ENCODE peak calls at places on chromosome 20, in five cellular contexts. D is GOT3; T is myocyte; L is activated T-helper 1 cell treated with anti-CD3 and anti-CD28 coated beads, Interleukin-2, amount 50 U/mL, for 16 hours; X is ACHN. M is an unnamed sample.

GRCh38 chr20:25042531-25043498 is 15.1 kb downstream of the ACSS1 start:
- DNase-seq in D (no peak), T (no peak), L (no peak), X (no peak), M (no peak)

GRCh38 chr20:5220334-5221077 is 93.7 kb downstream of the CDS2 start:
- DNase-seq in D (no peak), T (no peak), L (no peak), X (no peak), M (no peak)

GRCh38 chr20:57388953-57389694 is 2.1 kb upstream of the RBM38 start:
- DNase-seq in D (no peak), T (peak), L (peak), X (peak), M (no peak)

GRCh38 chr20:48710341-48711043 is 117.3 kb downstream of the PREX1 start:
- DNase-seq in D (no peak), T (no peak), L (no peak), X (no peak), M (no peak)

GRCh38 chr20:32536861-32537656 is 48.1 kb downstream of the NOL4L start:
- DNase-seq in D (no peak), T (no peak), L (peak), X (no peak), M (no peak)

GRCh38 chr20:9981834-9982233 is 53.0 kb upstream of the ANKEF1 start:
- DNase-seq in D (no peak), T (no peak), L (no peak), X (no peak), M (peak)

GRCh38 chr20:44125332-44126127 is 61.5 kb downstream of the JPH2 start:
- DNase-seq in D (no peak), T (no peak), L (no peak), X (no peak), M (no peak)

GRCh38 chr20:58374906-58375760 is 13.9 kb upstream of the VAPB start:
- DNase-seq in D (no peak), T (no peak), L (no peak), X (no peak), M (no peak)

GRCh38 chr20:50680106-50680960 is 11.0 kb downstream of the RIPOR3 start:
- DNase-seq in D (no peak), T (no peak), L (no peak), X (peak), M (no peak)

GRCh38 chr20:5947276-5947675 is 3.1 kb downstream of the TRMT6 start:
- DNase-seq in D (no peak), T (no peak), L (no peak), X (no peak), M (no peak)

GRCh38 chr20:10619427-10619826 is 54.4 kb downstream of the JAG1 start:
- DNase-seq in D (no peak), T (peak), L (no peak), X (no peak), M (no peak)

GRCh38 chr20:62370807-62371587 is 3.9 kb upstream of the LAMA5 start:
- DNase-seq in D (no peak), T (no peak), L (no peak), X (no peak), M (no peak)

GRCh38 chr20:3914446-3914845 is 25.3 kb downstream of the PANK2 start:
- DNase-seq in D (no peak), T (no peak), L (no peak), X (no peak), M (no peak)

GRCh38 chr20:14785065-14785743 is 447.8 kb upstream of the FLRT3 start:
- DNase-seq in D (no peak), T (no peak), L (no peak), X (no peak), M (no peak)